ENCODE peak calls at places on chromosomes 5 and 9, in nine cellular contexts. S, P, D, K, M, U, X, B and E are unnamed samples.

GRCh38 chr9:121637441-121638222 is 13.8 kb upstream of the DAB2IP start:
- DNase-seq in S (no peak), P (no peak), D (no peak), K (no peak), M (peak; percentile 55), U (no peak), X (no peak), B (no peak), E (peak; percentile 41)

GRCh38 chr5:147517383-147517782 is 7.5 kb upstream of the DPYSL3 start:
- DNase-seq in S (no peak), P (no peak), D (no peak), K (no peak), M (no peak), U (no peak), X (no peak), B (no peak), E (no peak)

GRCh38 chr5:64163746-64164145 is 1.9 kb upstream of the RNF180 start:
- DNase-seq in S (no peak), P (no peak), D (no peak), K (no peak), M (no peak), U (no peak), X (no peak), B (no peak), E (no peak)

GRCh38 chr5:39376293-39376714 is 12.0 kb upstream of the C9 start:
- DNase-seq in S (no peak), P (peak; percentile 88), D (no peak), K (no peak), M (peak; percentile 52), U (peak; percentile 54), X (peak; percentile 68), B (peak; percentile 62), E (peak; percentile 79)

GRCh38 chr9:120904061-120904998 is 22.3 kb downstream of the TRAF1 start:
- DNase-seq in S (no peak), P (no peak), D (no peak), K (no peak), M (no peak), U (no peak), X (no peak), B (peak; percentile 92), E (no peak)

GRCh38 chr5:110338336-110339083 is 388.0 kb downstream of the TMEM232 start:
- DNase-seq in S (no peak), P (peak; percentile 77), D (no peak), K (no peak), M (no peak), U (no peak), X (no peak), B (no peak), E (no peak)

GRCh38 chr5:143896981-143897380 is 85.0 kb downstream of the HMHB1 start:
- DNase-seq in S (no peak), P (peak; percentile 29), D (no peak), K (no peak), M (peak; percentile 25), U (no peak), X (no peak), B (no peak), E (no peak)

GRCh38 chr5:25181249-25181648 is 536.5 kb upstream of the CDH10 start:
- DNase-seq in S (no peak), P (no peak), D (no peak), K (no peak), M (no peak), U (no peak), X (no peak), B (no peak), E (no peak)

GRCh38 chr5:26232706-26233105 is 805.7 kb downstream of the CDH9 start:
- DNase-seq in S (no peak), P (no peak), D (no peak), K (no peak), M (no peak), U (no peak), X (no peak), B (no peak), E (no peak)

GRCh38 chr5:26231316-26231715 is 807.1 kb downstream of the CDH9 start:
- DNase-seq in S (no peak), P (no peak), D (no peak), K (no peak), M (no peak), U (no peak), X (no peak), B (no peak), E (no peak)

GRCh38 chr5:26227245-26227644 is 811.1 kb downstream of the CDH9 start:
- DNase-seq in S (no peak), P (no peak), D (no peak), K (no peak), M (no peak), U (no peak), X (no peak), B (no peak), E (no peak)

DNA sequence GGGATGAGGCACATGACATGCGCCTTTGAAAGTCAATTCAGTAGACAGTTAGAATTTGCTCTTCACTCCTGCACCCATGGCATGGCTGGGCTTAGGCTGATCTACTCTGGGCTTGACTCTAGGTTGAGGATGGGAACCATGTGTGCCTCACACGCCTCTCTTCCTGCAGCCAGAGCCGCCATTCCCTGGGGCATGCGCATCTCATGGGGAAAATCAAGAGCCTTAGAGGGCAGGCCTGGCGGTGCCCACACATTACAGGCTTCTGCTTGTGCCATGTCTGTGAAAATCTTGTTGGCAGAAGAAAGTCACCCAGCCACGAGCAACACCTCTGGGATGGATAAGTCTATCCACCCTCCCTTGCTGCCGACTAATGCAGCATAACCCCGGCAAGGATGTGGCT is 808.5 kb downstream of the CDH9 start:
- DNase-seq in S (no peak), P (no peak), D (no peak), K (no peak), M (no peak), U (no peak), X (no peak), B (no peak), E (no peak)
- H3K9me3 ChIP-seq in S (no peaks in the 10 kb centered on the region), P (peaks cover 17% of the 10 kb centered on the region), D (peaks cover 6% of the 10 kb centered on the region), K (peaks cover 3% of the 10 kb centered on the region), M (peaks cover 40% of the 10 kb centered on the region), U (no peaks in the 10 kb centered on the region), X (no peaks in the 10 kb centered on the region), B (peaks cover 22% of the 10 kb centered on the region), E (no peaks in the 10 kb centered on the region)

GRCh38 chr9:22238809-22239684 is 207.6 kb upstream of the DMRTA1 start:
- DNase-seq in S (no peak), P (peak; percentile 57), D (no peak), K (no peak), M (peak; percentile 71), U (no peak), X (peak; percentile 54), B (peak; percentile 65), E (no peak)

GRCh38 chr9:22241024-22241423 is 205.6 kb upstream of the DMRTA1 start:
- DNase-seq in S (no peak), P (no peak), D (no peak), K (no peak), M (no peak), U (no peak), X (no peak), B (no peak), E (no peak)

GRCh38 chr9:22244141-22245011 is 202.2 kb upstream of the DMRTA1 start:
- DNase-seq in S (no peak), P (peak; percentile 66), D (no peak), K (no peak), M (peak; percentile 58), U (no peak), X (peak; percentile 65), B (peak; percentile 71), E (no peak)

GRCh38 chr9:22240619-22241018 is 206.0 kb upstream of the DMRTA1 start:
- DNase-seq in S (no peak), P (peak; percentile 5), D (no peak), K (no peak), M (peak; percentile 78), U (no peak), X (no peak), B (peak; percentile 72), E (no peak)

DNA sequence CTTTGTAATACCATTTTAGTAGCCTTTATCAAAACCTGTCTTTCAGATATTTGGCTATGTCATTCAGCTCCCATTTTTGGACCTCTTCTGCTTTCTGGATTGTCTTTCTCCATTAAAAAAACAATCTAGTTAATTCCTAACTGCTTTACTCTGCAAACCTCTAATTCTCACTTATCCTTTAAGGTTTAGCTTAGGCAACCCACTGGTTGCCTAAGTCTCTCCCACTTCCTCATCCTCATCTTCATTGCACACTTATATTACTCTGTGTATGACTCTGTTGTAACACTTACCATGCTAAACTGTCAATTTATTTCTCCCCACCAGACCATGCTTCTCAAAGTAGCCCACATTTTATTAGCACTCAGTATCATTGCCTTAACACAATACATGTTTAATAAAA is 205.0 kb upstream of the DMRTA1 start:
- DNase-seq in S (no peak), P (no peak), D (no peak), K (no peak), M (no peak), U (no peak), X (no peak), B (no peak), E (no peak)
- H3K4me3 ChIP-seq in S (no peak overlapping the region), P (no peak overlapping the region), D (no peak overlapping the region), K (no peak overlapping the region), M (no peak overlapping the region), U (no peak overlapping the region), X (no peak overlapping the region), B (no peak overlapping the region), E (no peak overlapping the region)

GRCh38 chr5:178192244-178192643 is 5.1 kb upstream of the GMCL2 start:
- DNase-seq in S (no peak), P (no peak), D (no peak), K (no peak), M (peak; percentile 87), U (no peak), X (no peak), B (no peak), E (no peak)

GRCh38 chr5:178192787-178193186 is 5.6 kb upstream of the GMCL2 start:
- DNase-seq in S (no peak), P (no peak), D (no peak), K (no peak), M (no peak), U (no peak), X (no peak), B (no peak), E (no peak)

GRCh38 chr5:178191661-178192060 is 4.5 kb upstream of the GMCL2 start:
- DNase-seq in S (no peak), P (no peak), D (no peak), K (no peak), M (no peak), U (no peak), X (no peak), B (no peak), E (no peak)

GRCh38 chr5:178193251-178193809 is 6.2 kb upstream of the GMCL2 start:
- DNase-seq in S (no peak), P (no peak), D (no peak), K (no peak), M (no peak), U (no peak), X (no peak), B (no peak), E (no peak)

DNA sequence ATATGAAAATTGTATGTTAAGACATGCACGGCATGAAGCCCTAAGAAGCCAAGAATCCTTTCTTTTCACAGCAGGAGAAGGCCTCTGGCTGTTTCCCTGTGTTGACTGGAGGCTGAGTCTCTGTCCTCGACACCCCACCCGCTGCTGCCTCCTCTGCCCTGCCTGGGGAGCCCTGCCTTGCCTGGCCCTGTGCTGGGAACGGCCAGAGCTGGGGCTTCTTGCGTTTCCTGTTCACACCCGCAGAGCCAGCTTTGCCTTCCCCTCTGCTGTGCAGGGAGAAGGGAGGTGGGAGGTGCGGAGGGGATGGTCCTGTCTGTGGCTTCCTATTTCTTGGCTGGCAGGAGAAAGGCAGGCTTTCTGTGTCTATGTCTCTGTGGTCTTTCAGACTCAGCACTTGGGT is 6.9 kb upstream of the GMCL2 start:
- DNase-seq in S (no peak), P (no peak), D (no peak), K (no peak), M (no peak), U (no peak), X (no peak), B (no peak), E (no peak)
- H3K27ac ChIP-seq in S (no peak overlapping the region), P (no peak overlapping the region), D (no peak overlapping the region), K (no peak overlapping the region), M (no peak overlapping the region), U (no peak overlapping the region), X (no peak overlapping the region), B (no peak overlapping the region), E (no peak overlapping the region)

GRCh38 chr5:163269624-163270023 is 167.8 kb upstream of the CCNG1 start:
- DNase-seq in S (no peak), P (no peak), D (no peak), K (no peak), M (no peak), U (peak; percentile 4), X (peak; percentile 48), B (no peak), E (peak; percentile 66)
- H3K9me3 ChIP-seq in S (no peaks in the 10 kb centered on the region), P (peaks cover 2% of the 10 kb centered on the region), D (no peaks in the 10 kb centered on the region), K (peaks cover 7% of the 10 kb centered on the region), M (no peaks in the 10 kb centered on the region), U (no peaks in the 10 kb centered on the region), X (no peaks in the 10 kb centered on the region), B (no peaks in the 10 kb centered on the region), E (no peaks in the 10 kb centered on the region)